ENCODE peak calls at places on chromosomes 2 and 18, in eight cellular contexts. A is frontal cortex; T is stimulated activated CD4-positive, alpha-beta T cell treated with anti-CD3 and anti-CD28 coated beads, Interleukin-1b, Interleukin-23, amount 100 ng/mL, for 1 hour; N is Peyer's patch; Z is NCI-H2171 treated with DMSO at 0.1 percent for 48 hours; R is GM12892; D is RPMI8226; S is hypothalamus. U is an unnamed sample.

GRCh38 chr18:2981212-2981728 is 31.7 kb downstream of the LPIN2 start:
- DNase-seq in D (peak), T (no peak), S (no peak), A (no peak), Z (no peak), N (no peak), R (no peak), U (no peak)

GRCh38 chr18:26864658-26865057 is 849 bp downstream of the AQP4 start:
- DNase-seq in D (peak), N (no peak), S (no peak), Z (no peak), A (no peak), T (no peak), R (no peak), U (no peak)

GRCh38 chr2:17309741-17310339 is 208.4 kb downstream of the RAD51AP2 start:
- DNase-seq in Z (peak), R (peak), S (peak), N (no peak), T (no peak), D (peak), A (no peak), U (peak)

GRCh38 chr18:58829263-58829662 is 35.4 kb upstream of the ZNF532 start:
- DNase-seq in R (no peak), Z (no peak), D (no peak), S (no peak), T (no peak), N (no peak), A (no peak), U (no peak)

GRCh38 chr2:196468394-196468793 is 171.1 kb upstream of the CCDC150 start:
- DNase-seq in T (no peak), A (no peak), S (no peak), R (no peak), Z (peak), D (no peak), N (no peak), U (no peak)

GRCh38 chr18:70663141-70663540 is 374.3 kb downstream of the SOCS6 start:
- DNase-seq in D (no peak), R (no peak), S (no peak), T (no peak), A (no peak), Z (no peak), N (no peak), U (no peak)

GRCh38 chr2:230891509-230891908 is 26.8 kb downstream of the ITM2C start:
- DNase-seq in T (no peak), S (no peak), N (peak), A (no peak), D (peak), R (no peak), Z (peak), U (no peak)

GRCh38 chr2:237096911-237097310 is 11.2 kb downstream of the COPS8 start:
- DNase-seq in S (no peak), T (no peak), A (no peak), Z (no peak), R (no peak), N (no peak), D (peak), U (no peak)

GRCh38 chr2:109162999-109163398 is 34.0 kb downstream of the SH3RF3 start:
- DNase-seq in S (no peak), A (no peak), D (peak), Z (peak), T (no peak), R (no peak), N (no peak), U (no peak)

GRCh38 chr2:241859017-241859435 is 332 bp upstream of the PDCD1 start:
- DNase-seq in Z (no peak), N (no peak), D (no peak), T (no peak), S (no peak), R (no peak), A (no peak), U (no peak)

GRCh38 chr2:79554899-79555298 is 42.0 kb downstream of the CTNNA2 start:
- DNase-seq in N (no peak), T (no peak), S (no peak), R (no peak), D (no peak), Z (no peak), A (no peak), U (no peak)

GRCh38 chr2:47259829-47260228 is 104.7 kb upstream of the STPG4 start:
- DNase-seq in D (no peak), N (no peak), S (no peak), Z (no peak), A (no peak), R (no peak), T (no peak), U (no peak)

GRCh38 chr2:42010743-42011298 is 37.0 kb upstream of the PKDCC start:
- DNase-seq in N (no peak), S (no peak), T (no peak), A (no peak), R (no peak), D (no peak), Z (no peak), U (peak)

GRCh38 chr18:24321071-24321470 is 76.6 kb downstream of the OSBPL1A start:
- DNase-seq in R (no peak), Z (no peak), N (no peak), D (no peak), A (no peak), T (no peak), S (no peak), U (no peak)

GRCh38 chr18:36872329-36872728 is 43.4 kb downstream of the KIAA1328 start:
- DNase-seq in Z (no peak), A (no peak), T (no peak), N (no peak), S (no peak), D (no peak), R (no peak), U (no peak)

GRCh38 chr2:196902828-196903227 is 23.7 kb downstream of the PGAP1 start:
- DNase-seq in N (no peak), S (no peak), A (no peak), T (no peak), D (no peak), Z (no peak), R (no peak), U (no peak)

GRCh38 chr2:30367232-30368070 is 79.6 kb upstream of the LCLAT1 start:
- DNase-seq in D (no peak), S (no peak), R (no peak), T (no peak), Z (no peak), N (no peak), A (no peak), U (no peak)

GRCh38 chr2:54475919-54476318 is 19.8 kb downstream of the SPTBN1 start:
- DNase-seq in T (no peak), R (no peak), Z (no peak), D (no peak), A (no peak), S (no peak), N (no peak), U (no peak)

GRCh38 chr2:20012282-20013060 is at the start of gene MATN3:
- DNase-seq in Z (no peak), T (no peak), R (peak), N (peak), S (no peak), D (no peak), A (no peak), U (no peak)

GRCh38 chr2:42971947-42972736 is 179.8 kb upstream of the HAAO start:
- DNase-seq in D (no peak), R (no peak), A (no peak), T (no peak), S (no peak), N (no peak), Z (no peak), U (no peak)

GRCh38 chr2:231379266-231380215 is 16.0 kb upstream of the B3GNT7 start:
- DNase-seq in T (no peak), Z (no peak), R (no peak), A (no peak), S (no peak), N (peak), D (no peak), U (no peak)

GRCh38 chr2:25228848-25229674 is 60.7 kb upstream of the POMC start:
- DNase-seq in T (no peak), R (peak), Z (peak), S (peak), A (peak), N (peak), D (peak), U (peak)

GRCh38 chr2:164954186-164954585 is 1.1 kb downstream of the SLC38A11 start:
- DNase-seq in A (no peak), R (no peak), T (no peak), S (no peak), D (no peak), Z (no peak), N (no peak), U (no peak)

GRCh38 chr18:37958499-37958898 is 392.9 kb upstream of the CELF4 start:
- DNase-seq in A (no peak), R (no peak), T (no peak), Z (no peak), S (no peak), D (no peak), N (no peak), U (no peak)

GRCh38 chr18:9708057-9708881 is at the start of gene RAB31:
- DNase-seq in T (no peak), N (peak), D (no peak), S (peak), R (peak), Z (no peak), A (peak), U (peak)

GRCh38 chr2:233130024-233130423 is 69.9 kb downstream of the INPP5D start:
- DNase-seq in S (no peak), A (no peak), R (no peak), T (no peak), Z (no peak), D (no peak), N (no peak), U (no peak)

GRCh38 chr2:197500503-197501179 is 462 bp downstream of the HSPE1 start:
- DNase-seq in Z (peak), S (no peak), N (no peak), D (no peak), T (no peak), A (peak), R (no peak), U (peak)

GRCh38 chr2:132421198-132421780 is 4.7 kb downstream of the GPR39 start:
- DNase-seq in N (no peak), T (no peak), S (no peak), Z (no peak), A (no peak), R (no peak), D (no peak), U (no peak)

GRCh38 chr2:23363831-23364230 is 21.1 kb upstream of the KLHL29 start:
- DNase-seq in R (no peak), D (no peak), S (no peak), A (no peak), N (no peak), T (no peak), Z (no peak), U (no peak)

GRCh38 chr2:55826246-55826645 is 97.3 kb downstream of the EFEMP1 start:
- DNase-seq in D (no peak), T (no peak), A (no peak), R (no peak), S (no peak), Z (no peak), N (no peak), U (no peak)

GRCh38 chr2:177239934-177240600 is 24.5 kb downstream of the NFE2L2 start:
- DNase-seq in N (no peak), T (no peak), Z (peak), R (no peak), D (peak), S (peak), A (no peak), U (peak)

GRCh38 chr2:237448171-237448570 is 34.2 kb upstream of the COL6A3 start:
- DNase-seq in T (no peak), S (no peak), R (no peak), Z (no peak), A (no peak), N (no peak), D (no peak), U (no peak)

GRCh38 chr2:240963376-240964220 is 34.8 kb upstream of the SNED1 start:
- DNase-seq in D (no peak), N (peak), T (no peak), R (peak), A (no peak), Z (no peak), S (no peak), U (no peak)

GRCh38 chr2:74333175-74333574 is 10.0 kb downstream of the SLC4A5 start:
- DNase-seq in N (no peak), S (no peak), Z (peak), A (no peak), D (peak), T (no peak), R (no peak), U (no peak)